ENCODE peak calls at places on chromosome 5, in ten cellular contexts. V, O, H, F, T, A, N, G, W and U are unnamed samples.

GRCh38 chr5:39616131-39616530 is 191.4 kb upstream of the DAB2 start:
- DNase-seq in V (no peak), O (no peak), H (no peak), F (peak; percentile 74), T (no peak), A (no peak), N (no peak), G (no peak), W (no peak), U (no peak)

GRCh38 chr5:16669776-16670175 is 53.0 kb upstream of the RETREG1 start:
- DNase-seq in V (no peak), O (no peak), H (no peak), F (peak; percentile 91), T (no peak), A (no peak), N (no peak), G (no peak), W (peak; percentile 90), U (no peak)

GRCh38 chr5:169789417-169789816 is 152.3 kb downstream of the DOCK2 start:
- DNase-seq in V (no peak), O (no peak), H (no peak), F (no peak), T (no peak), A (no peak), N (no peak), G (no peak), W (no peak), U (no peak)

GRCh38 chr5:168023190-168023589 is 268.3 kb upstream of the WWC1 start:
- DNase-seq in V (no peak), O (no peak), H (no peak), F (peak; percentile 15), T (peak; percentile 15), A (no peak), N (no peak), G (no peak), W (no peak), U (no peak)

GRCh38 chr5:180970336-180970735 is 18.3 kb upstream of the BTNL3 start:
- DNase-seq in V (no peak), O (no peak), H (no peak), F (no peak), T (no peak), A (no peak), N (no peak), G (no peak), W (no peak), U (no peak)

GRCh38 chr5:32172908-32173393 is 1.2 kb downstream of the GOLPH3 start:
- DNase-seq in V (no peak), O (no peak), H (peak; percentile 10), F (no peak), T (no peak), A (no peak), N (no peak), G (no peak), W (no peak), U (no peak)

GRCh38 chr5:179768326-179769085 is 25.3 kb upstream of the LTC4S start:
- DNase-seq in V (no peak), O (no peak), H (no peak), F (no peak), T (no peak), A (no peak), N (no peak), G (peak; percentile 81), W (no peak), U (no peak)

GRCh38 chr5:73550016-73550415 is 15.4 kb downstream of the ANKRA2 start:
- DNase-seq in V (no peak), O (no peak), H (no peak), F (no peak), T (no peak), A (no peak), N (no peak), G (no peak), W (no peak), U (no peak)

GRCh38 chr5:151670074-151670686 is 16.5 kb downstream of the SPARC start:
- DNase-seq in V (no peak), O (no peak), H (no peak), F (peak; percentile 81), T (no peak), A (no peak), N (no peak), G (no peak), W (peak; percentile 68), U (no peak)

GRCh38 chr5:163565931-163566608 is 60.7 kb downstream of the MAT2B start:
- DNase-seq in V (peak; percentile 41), O (peak; percentile 44), H (no peak), F (peak; percentile 43), T (no peak), A (peak; percentile 66), N (no peak), G (peak; percentile 82), W (peak; percentile 32), U (no peak)

GRCh38 chr5:175772747-175773533 is 98.4 kb upstream of the CPLX2 start:
- DNase-seq in V (no peak), O (no peak), H (no peak), F (no peak), T (no peak), A (no peak), N (no peak), G (peak; percentile 67), W (no peak), U (no peak)

GRCh38 chr5:135441256-135441915 is 5.8 kb downstream of the DCANP1 start:
- DNase-seq in V (no peak), O (no peak), H (no peak), F (no peak), T (no peak), A (peak; percentile 50), N (no peak), G (peak; percentile 20), W (no peak), U (no peak)

DNA sequence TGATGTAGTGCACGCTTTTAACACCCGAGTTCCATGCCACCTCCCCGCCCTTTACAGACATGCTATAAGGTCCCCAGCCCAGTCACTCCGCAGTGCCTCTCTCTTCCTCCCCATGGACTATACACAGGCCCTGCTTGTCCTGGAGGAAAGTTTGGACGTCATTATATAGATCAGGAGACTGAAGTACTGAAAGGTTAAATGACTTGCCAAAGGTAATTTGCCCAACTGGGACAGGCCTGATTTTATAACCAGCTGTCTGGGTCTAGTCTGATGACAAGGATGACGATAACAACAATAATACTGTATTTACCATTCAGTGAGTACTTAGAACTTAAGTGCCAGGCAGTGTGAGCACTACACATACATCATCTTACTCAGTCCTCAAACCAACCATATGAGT is 33.1 kb downstream of the LVRN start:
- DNase-seq in V (no peak), O (no peak), H (no peak), F (no peak), T (no peak), A (no peak), N (no peak), G (no peak), W (no peak), U (no peak)
- TF ChIP-seq CTCF in V (no peak), O (no peak), H (no peak), F (no peak), T (no peak), A (no peak), N (no peak), G (no peak), W (no peak), U (no peak)

DNA sequence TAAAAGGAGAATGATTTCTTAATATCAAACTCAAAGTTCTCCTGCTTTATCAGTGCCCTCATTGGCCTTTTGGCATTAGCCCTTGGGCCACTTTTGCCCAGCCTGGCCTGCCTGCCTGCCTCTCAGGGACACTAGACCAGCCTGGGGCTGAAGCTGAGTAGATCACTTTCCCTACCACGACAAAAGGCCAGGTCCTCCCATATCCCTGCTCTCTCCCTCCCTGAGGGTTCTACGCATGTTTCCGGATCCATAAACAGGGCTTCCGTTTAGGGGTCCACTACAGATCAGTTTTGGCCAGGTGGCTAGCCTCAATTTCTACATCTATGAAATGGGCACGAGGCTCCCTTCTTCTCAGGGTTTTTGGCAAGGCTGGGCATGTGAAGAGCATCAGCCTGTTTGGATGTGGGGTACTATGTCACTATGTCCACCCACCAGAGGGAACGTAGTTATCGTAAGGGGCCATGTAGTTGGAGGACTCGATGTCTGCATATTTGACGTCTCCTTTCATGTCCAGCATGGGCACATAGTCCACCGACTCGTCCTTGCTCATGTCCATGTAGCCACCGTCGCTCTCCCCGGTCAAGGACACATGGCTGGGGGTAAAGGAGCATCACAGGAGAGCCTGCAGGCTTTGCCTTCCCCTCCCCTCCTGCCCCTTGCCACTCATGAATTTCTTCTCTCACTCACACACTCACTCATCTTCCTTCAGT is 34.0 kb downstream of the PDGFRB start:
- DNase-seq in V (no peak), O (no peak), H (no peak), F (no peak), T (peak; percentile 11), A (peak; percentile 57), N (no peak), G (peak; percentile 25), W (no peak), U (no peak)
- TF ChIP-seq CTCF in V (no peak), O (no peak), H (no peak), F (no peak), T (no peak), A (no peak), N (no peak), G (no peak), W (no peak), U (no peak)

DNA sequence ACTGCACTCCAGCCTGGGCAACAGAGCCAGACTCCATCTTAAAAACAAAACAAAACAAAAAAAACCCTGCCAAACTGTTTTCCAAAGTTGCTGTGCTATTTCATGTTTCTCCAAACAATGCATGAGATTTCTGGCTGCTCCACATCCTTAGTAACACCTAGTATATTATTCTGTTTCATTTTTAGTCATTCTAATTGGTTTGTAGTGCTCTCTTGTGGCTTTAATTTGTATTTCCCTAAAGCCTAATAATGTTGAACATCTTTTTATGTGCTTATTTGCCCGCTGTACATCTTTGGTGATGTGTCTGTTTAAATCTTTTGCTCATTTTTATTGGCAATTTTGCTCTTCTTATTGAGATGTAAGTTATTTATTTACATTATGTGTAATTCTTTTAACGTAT is 18.4 kb upstream of the TTC1 start:
- DNase-seq in V (no peak), O (no peak), H (no peak), F (peak; percentile 29), T (no peak), A (no peak), N (no peak), G (no peak), W (no peak), U (no peak)
- TF ChIP-seq CTCF in V (no peak), O (no peak), H (peak; percentile 38), F (no peak), T (no peak), A (peak; percentile 23), N (no peak), G (no peak), W (peak; percentile 4), U (no peak)

DNA sequence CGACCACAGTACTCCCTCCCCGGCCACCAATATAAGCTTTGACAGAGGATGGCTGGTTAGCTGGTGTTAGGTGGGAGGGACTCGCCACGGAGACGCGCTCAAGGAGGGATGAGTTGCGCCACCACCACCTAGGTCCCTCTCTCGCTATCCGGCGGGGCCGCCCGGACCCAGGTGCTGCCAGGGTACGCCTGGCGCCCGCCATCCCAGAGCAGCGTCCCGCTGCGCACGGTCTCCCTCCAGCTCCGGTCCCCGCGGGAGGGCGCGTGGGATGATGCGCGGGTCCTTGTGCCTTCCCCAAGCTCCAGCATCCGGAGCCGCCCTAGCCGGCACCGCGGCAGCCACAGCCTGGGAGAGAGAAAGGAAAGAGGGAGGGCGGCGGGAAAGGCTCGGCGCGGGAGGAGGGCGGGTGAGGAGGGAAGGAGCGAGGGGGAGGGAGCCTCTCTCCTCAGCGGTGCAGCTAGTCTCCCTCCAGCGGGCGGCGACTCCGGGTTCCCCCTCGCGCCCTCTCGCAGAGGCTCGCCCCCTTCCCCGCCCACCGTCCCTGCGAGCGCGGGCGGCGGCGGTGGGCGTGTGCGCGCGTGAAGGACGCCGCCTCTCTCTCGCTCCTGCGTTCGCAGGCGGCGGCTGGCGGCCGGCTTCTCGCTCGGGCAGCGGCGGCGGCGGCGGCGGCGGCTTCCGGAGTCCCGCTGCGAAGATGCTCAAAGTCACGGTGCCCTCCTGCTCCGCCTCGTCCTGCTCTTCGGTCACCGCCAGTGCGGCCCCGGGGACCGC is at the start of gene CAMK4:
- DNase-seq in V (peak; percentile 69), O (peak; percentile 87), H (peak; percentile 42), F (peak; percentile 79), T (peak; percentile 70), A (peak; percentile 78), N (peak; percentile 21), G (peak; percentile 92), W (peak; percentile 74), U (no peak)
- TF ChIP-seq CTCF in V (no peak), O (no peak), H (no peak), F (peak; percentile 33), T (no peak), A (peak; percentile 26), N (no peak), G (peak; percentile 50), W (peak; percentile 7), U (no peak)